ENCODE peak calls at places on chromosomes 4 and X, in ten cellular contexts. V is nephron progenitor cell; N is GM03348; W is sciatic nerve; P is fibroblast of mammary gland; O is nucleus accumbens; Z is stimulated activated CD4-positive, alpha-beta T cell treated with anti-CD3 and anti-CD28 coated beads, Interleukin-4, amount 100 ng/mL, for 24 hours; R is kidney tubule cell; Y is GM23338; E is HuH-7.5. C is an unnamed sample.

GRCh38 chr4:60879135-60879701 is 320.9 kb upstream of the ADGRL3 start:
- DNase-seq in O (no peak), Z (no peak), R (no peak), E (no peak), Y (no peak), P (no peak), W (no peak), N (no peak), V (no peak), C (no peak)

GRCh38 chr4:3041192-3042142 is 32.9 kb downstream of the HTT-AS start:
- DNase-seq in Y (peak), V (no peak), W (peak), O (peak), P (peak), E (peak), Z (peak), R (peak), N (peak), C (peak)

GRCh38 chr4:179823342-179823741 is 2381.1 kb upstream of the AGA start:
- DNase-seq in Z (no peak), R (no peak), W (no peak), Y (no peak), P (no peak), N (no peak), O (no peak), V (no peak), E (no peak), C (no peak)

GRCh38 chr4:94420356-94420755 is 31.4 kb upstream of the PDLIM5 start:
- DNase-seq in E (no peak), P (peak), O (no peak), Y (no peak), N (no peak), V (no peak), Z (no peak), R (no peak), W (no peak), C (no peak)

GRCh38 chrX:11664211-11664888 is 1.4 kb downstream of the ARHGAP6 start:
- DNase-seq in V (peak), Z (no peak), P (no peak), O (no peak), R (peak), N (peak), W (no peak), Y (peak), E (no peak), C (no peak)

GRCh38 chr4:33091961-33092360 is 2371.8 kb downstream of the PCDH7 start:
- DNase-seq in P (peak), W (no peak), O (no peak), E (no peak), Y (no peak), V (no peak), Z (no peak), R (no peak), N (no peak), C (no peak)

GRCh38 chr4:113026556-113026955 is 22.9 kb upstream of the ANK2 start:
- DNase-seq in P (peak), R (peak), V (no peak), E (no peak), W (no peak), Y (no peak), O (no peak), N (peak), Z (no peak), C (no peak)

GRCh38 chr4:165991325-165992180 is 118.5 kb downstream of the TLL1 start:
- DNase-seq in E (no peak), Z (no peak), W (no peak), O (no peak), P (peak), Y (no peak), R (peak), N (peak), V (no peak), C (no peak)

GRCh38 chrX:15328131-15328530 is 7.2 kb downstream of the PIGA start:
- DNase-seq in N (no peak), E (no peak), Y (no peak), W (no peak), R (no peak), V (no peak), Z (no peak), P (no peak), O (no peak), C (no peak)

GRCh38 chrX:134798472-134798871 is 140.2 kb upstream of the PLAC1 start:
- DNase-seq in Z (no peak), O (no peak), N (no peak), E (no peak), Y (no peak), W (no peak), P (no peak), R (no peak), V (no peak), C (no peak)

GRCh38 chr4:30948653-30949052 is 228.5 kb downstream of the PCDH7 start:
- DNase-seq in O (no peak), V (no peak), P (peak), E (no peak), W (no peak), Z (no peak), N (peak), R (peak), Y (no peak), C (no peak)

GRCh38 chrX:103831342-103831802 is 685 bp downstream of the RAB9B start:
- DNase-seq in E (no peak), N (no peak), P (no peak), Y (peak), Z (no peak), W (no peak), O (no peak), R (peak), V (no peak), C (no peak)

GRCh38 chr4:140188975-140189374 is 35.0 kb upstream of the MAML3 start:
- DNase-seq in Z (no peak), R (peak), Y (no peak), O (no peak), W (no peak), V (no peak), E (no peak), N (peak), P (peak), C (no peak)

GRCh38 chr4:189059996-189060570 is 880.6 kb upstream of the FRG1 start:
- DNase-seq in W (no peak), P (peak), N (peak), Y (peak), V (no peak), E (no peak), O (no peak), Z (no peak), R (no peak), C (no peak)

GRCh38 chr4:147829401-147830101 is 97.7 kb downstream of the ARHGAP10 start:
- DNase-seq in O (no peak), R (no peak), Z (no peak), N (no peak), E (no peak), P (peak), W (no peak), V (no peak), Y (no peak), C (no peak)

GRCh38 chr4:945274-946102 is 13.2 kb downstream of the TMEM175 start:
- DNase-seq in E (no peak), Y (no peak), N (no peak), W (peak), R (no peak), P (no peak), V (no peak), Z (no peak), O (no peak), C (peak)

GRCh38 chrX:32966956-32967355 is 244.4 kb downstream of the DMD start:
- DNase-seq in N (no peak), P (no peak), Z (no peak), V (no peak), Y (no peak), E (no peak), O (no peak), W (no peak), R (no peak), C (no peak)

GRCh38 chr4:123248260-123248659 is 148.3 kb upstream of the SPRY1 start:
- DNase-seq in E (no peak), R (no peak), Z (no peak), W (no peak), P (peak), O (no peak), N (peak), V (no peak), Y (no peak), C (no peak)

GRCh38 chr4:61231421-61231820 is 31.3 kb downstream of the ADGRL3 start:
- DNase-seq in Y (no peak), O (no peak), P (no peak), V (no peak), W (no peak), E (no peak), R (no peak), N (no peak), Z (no peak), C (no peak)

GRCh38 chrX:73214366-73215094 is at the start of gene NAP1L2:
- DNase-seq in O (peak), Z (peak), V (peak), Y (peak), W (peak), P (peak), R (peak), N (peak), E (no peak), C (peak)

C was measured in head of caudate nucleus.